ENCODE peak calls at places on chromosome 20, in five cellular contexts. Z, N, F, P and A are unnamed samples.
A peak's percentile ranks its signal among the peaks of the same experiment; 100 is the strongest.

GRCh38 chr20:46939031-46939430 is 44.4 kb downstream of the EYA2 start:
- DNase-seq in N (no peak), F (no peak), P (no peak), Z (no peak), A (no peak)

GRCh38 chr20:34143951-34144350 is 31.9 kb upstream of the EIF2S2 start:
- DNase-seq in Z (no peak), N (no peak), F (no peak), P (no peak), A (no peak)

GRCh38 chr20:24497851-24498250 is 28.4 kb downstream of the SYNDIG1 start:
- DNase-seq in Z (peak; percentile 55), N (no peak), F (no peak), P (no peak), A (no peak)

GRCh38 chr20:8724884-8725283 is 344.0 kb upstream of the PLCB4 start:
- DNase-seq in N (no peak), Z (no peak), P (no peak), F (no peak), A (no peak)

GRCh38 chr20:41185013-41185757 is 47.8 kb downstream of the PLCG1 start:
- DNase-seq in Z (no peak), N (no peak), P (no peak), F (no peak), A (no peak)

GRCh38 chr20:63289311-63290135 is 3.5 kb upstream of the COL20A1 start:
- DNase-seq in F (no peak), N (no peak), Z (no peak), P (no peak), A (no peak)

GRCh38 chr20:34530342-34530741 is 14.1 kb downstream of the DYNLRB1 start:
- DNase-seq in P (no peak), F (no peak), Z (no peak), N (no peak), A (no peak)

GRCh38 chr20:6213311-6213710 is 90.5 kb upstream of the FERMT1 start:
- DNase-seq in Z (no peak), N (no peak), F (no peak), P (no peak), A (no peak)

GRCh38 chr20:40698744-40699143 is 9.7 kb upstream of the MAFB start:
- DNase-seq in N (no peak), F (no peak), P (no peak), Z (no peak), A (no peak)

GRCh38 chr20:62914970-62915457 is 11.3 kb downstream of the DIDO1 start:
- DNase-seq in P (no peak), F (peak; percentile 24), Z (no peak), N (no peak), A (no peak)

GRCh38 chr20:23061713-23062561 is 12.5 kb upstream of the THBD start:
- DNase-seq in P (no peak), Z (peak; percentile 34), N (no peak), F (no peak), A (no peak)

GRCh38 chr20:35702051-35702823 is 3.0 kb downstream of the ROMO1 start:
- DNase-seq in Z (no peak), N (no peak), F (peak; percentile 43), P (no peak), A (no peak)

GRCh38 chr20:21076073-21076472 is 30.1 kb downstream of the LINC00237 start:
- DNase-seq in P (no peak), Z (no peak), N (no peak), F (no peak), A (no peak)

GRCh38 chr20:41395669-41396664 is 29.3 kb upstream of the EMILIN3 start:
- DNase-seq in P (no peak), F (no peak), Z (no peak), N (no peak), A (no peak)

GRCh38 chr20:3162080-3162611 is 2.5 kb upstream of the FASTKD5 start:
- DNase-seq in N (no peak), F (no peak), Z (no peak), P (no peak), A (no peak)

GRCh38 chr20:9021699-9022098 is 47.2 kb upstream of the PLCB4 start:
- DNase-seq in F (no peak), N (no peak), Z (no peak), P (no peak), A (no peak)

GRCh38 chr20:45039470-45039811 is 61.5 kb downstream of the KCNS1 start:
- DNase-seq in N (no peak), P (no peak), Z (no peak), F (no peak), A (no peak)

GRCh38 chr20:25469558-25469957 is 62.1 kb downstream of the GINS1 start:
- DNase-seq in Z (no peak), F (no peak), P (no peak), N (no peak), A (no peak)

GRCh38 chr20:43975096-43975768 is 60.6 kb downstream of the TOX2 start:
- DNase-seq in N (no peak), P (no peak), Z (no peak), F (no peak), A (no peak)

GRCh38 chr20:63224272-63225081 is 8.5 kb upstream of the YTHDF1 start:
- DNase-seq in F (no peak), Z (peak; percentile 45), N (no peak), P (no peak), A (no peak)

GRCh38 chr20:9031951-9032350 is 36.9 kb upstream of the PLCB4 start:
- DNase-seq in F (no peak), N (no peak), P (no peak), Z (no peak), A (no peak)

GRCh38 chr20:37293301-37293943 is 4.0 kb downstream of the MANBAL start:
- DNase-seq in Z (no peak), P (peak; percentile 10), N (no peak), F (no peak), A (no peak)

GRCh38 chr20:37294262-37294981 is 5.0 kb downstream of the MANBAL start:
- DNase-seq in Z (no peak), N (no peak), P (peak; percentile 0), F (no peak), A (no peak)

GRCh38 chr20:37296371-37296770 is 6.9 kb downstream of the MANBAL start:
- DNase-seq in F (no peak), N (no peak), P (no peak), Z (no peak), A (no peak)

GRCh38 chr20:37295595-37295994 is 6.1 kb downstream of the MANBAL start:
- DNase-seq in N (no peak), Z (no peak), F (no peak), P (peak; percentile 45), A (no peak)

GRCh38 chr20:37295001-37295400 is 5.5 kb downstream of the MANBAL start:
- DNase-seq in N (no peak), F (no peak), P (peak; percentile 13), Z (no peak), A (no peak)
- H3K4me1 ChIP-seq in N (peaks cover 25% of the 10 kb centered on the region), F (peaks cover 24% of the 10 kb centered on the region), P (no peaks in the 10 kb centered on the region), Z (peaks cover 38% of the 10 kb centered on the region), A (peaks cover 4% of the 10 kb centered on the region)

GRCh38 chr20:54043044-54043967 is 27.1 kb downstream of the BCAS1 start:
- DNase-seq in P (no peak), Z (no peak), N (no peak), F (no peak), A (no peak)
- H3K4me3 ChIP-seq in P (no peak overlapping the region), Z (no peak overlapping the region), N (no peak overlapping the region), F (no peak overlapping the region), A (no peak overlapping the region)

GRCh38 chr20:17875106-17875980 is 93.3 kb downstream of the SNX5 start:
- DNase-seq in Z (peak; percentile 90), F (no peak), N (no peak), P (peak; percentile 96), A (no peak)

GRCh38 chr20:17881741-17882064 is 86.9 kb downstream of the SNX5 start:
- DNase-seq in P (no peak), F (no peak), Z (no peak), N (no peak), A (no peak)

GRCh38 chr20:17875981-17876385 is 92.6 kb downstream of the SNX5 start:
- DNase-seq in Z (no peak), P (no peak), F (no peak), N (no peak), A (no peak)

GRCh38 chr20:17878912-17879602 is 89.5 kb downstream of the SNX5 start:
- DNase-seq in N (no peak), F (no peak), Z (no peak), P (no peak), A (no peak)

GRCh38 chr20:17878069-17878911 is 90.3 kb downstream of the SNX5 start:
- DNase-seq in N (no peak), Z (no peak), F (no peak), P (no peak), A (no peak)
- H3K4me1 ChIP-seq in N (no peaks in the 10 kb centered on the region), Z (peaks cover 26% of the 10 kb centered on the region), F (no peaks in the 10 kb centered on the region), P (no peaks in the 10 kb centered on the region), A (no peaks in the 10 kb centered on the region)

DNA sequence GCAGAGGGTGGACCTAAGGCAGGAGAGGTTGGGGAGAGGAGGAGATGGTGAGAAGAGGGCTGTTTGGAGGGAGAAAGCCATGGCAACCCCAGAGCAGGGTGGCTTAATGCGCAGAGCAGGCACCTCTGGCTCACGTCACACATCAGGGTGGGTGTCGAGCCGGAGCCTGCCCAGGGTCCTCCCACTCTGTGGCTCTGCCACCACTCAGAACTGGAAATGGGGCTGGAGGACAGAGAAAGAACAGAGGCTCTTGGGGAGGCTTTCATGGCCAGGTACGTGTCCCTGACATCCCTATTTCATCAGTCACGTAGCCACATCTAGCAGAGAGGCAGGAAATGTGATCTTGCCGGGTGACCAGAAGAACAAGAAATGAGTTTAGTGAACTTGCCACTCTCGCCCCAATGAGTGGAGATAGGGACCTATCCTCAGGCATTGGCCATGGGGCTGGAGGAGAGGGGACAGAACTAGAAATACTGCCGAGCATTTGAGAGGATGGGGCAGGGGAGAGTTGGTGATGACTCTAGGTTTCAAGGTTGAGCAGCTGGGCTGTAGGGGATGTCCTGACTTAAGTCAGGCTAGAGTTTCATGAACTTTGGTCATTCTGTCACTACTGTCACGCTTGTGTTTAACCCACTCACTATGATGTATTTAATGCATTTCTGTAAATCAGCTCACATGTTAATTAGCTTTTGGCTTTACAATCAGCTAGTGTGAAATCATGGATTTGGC is 52.6 kb downstream of the CDH26 start:
- DNase-seq in P (no peak), N (no peak), F (no peak), Z (no peak), A (no peak)
- H3K4me3 ChIP-seq in P (no peak overlapping the region), N (no peak overlapping the region), F (no peak overlapping the region), Z (no peak overlapping the region), A (no peak overlapping the region)

GRCh38 chr20:49699200-49699992 is 14.3 kb downstream of the B4GALT5 start:
- DNase-seq in F (no peak), P (no peak), Z (no peak), N (no peak), A (no peak)

GRCh38 chr20:49700411-49701185 is 13.1 kb downstream of the B4GALT5 start:
- DNase-seq in N (no peak), Z (no peak), P (no peak), F (no peak), A (no peak)

GRCh38 chr20:49697071-49697470 is 16.6 kb downstream of the B4GALT5 start:
- DNase-seq in Z (peak; percentile 62), F (no peak), N (no peak), P (peak; percentile 70), A (no peak)

GRCh38 chr20:49696594-49696993 is 17.1 kb downstream of the B4GALT5 start:
- DNase-seq in P (no peak), Z (no peak), N (no peak), F (no peak), A (no peak)

DNA sequence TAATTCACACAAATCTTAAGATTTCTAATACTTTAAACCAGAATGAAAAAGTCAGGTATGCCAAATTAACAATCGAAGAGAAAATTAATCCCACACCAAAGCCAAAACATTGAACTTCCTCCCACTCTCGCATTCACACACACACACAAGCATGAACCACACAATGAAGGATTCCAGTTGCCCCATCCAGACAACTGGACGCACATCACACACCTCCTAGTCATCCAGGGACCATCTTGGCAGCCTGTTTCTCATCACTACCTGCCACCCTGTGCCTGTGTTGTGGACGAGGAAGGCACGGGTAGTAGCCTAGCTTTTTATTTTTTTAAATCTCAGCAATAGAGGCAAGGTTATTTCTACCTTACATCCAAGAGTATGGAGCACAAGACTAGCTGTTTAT is 15.2 kb downstream of the B4GALT5 start:
- DNase-seq in F (no peak), P (no peak), N (no peak), Z (no peak), A (no peak)
- H3K4me1 ChIP-seq in F (peaks cover 23% of the 10 kb centered on the region), P (no peaks in the 10 kb centered on the region), N (no peaks in the 10 kb centered on the region), Z (peaks cover 87% of the 10 kb centered on the region), A (peaks cover 21% of the 10 kb centered on the region)